ENCODE peak calls at places on chromosomes 13 and 19, in seven cellular contexts. One of them, this sample, is unnamed.
A peak's percentile ranks its signal among the peaks of the same experiment; 100 is the strongest.

GRCh38 chr13:113360446-113360845 is 3.5 kb downstream of the GRTP1 start:
- DNase-seq in right cardiac atrium: no peak
- DNase-seq in mammary epithelial cell: no peak
- DNase-seq in A549: no peak
- DNase-seq in pancreas: peak; percentile 36
- DNase-seq in ascending aorta: peak; percentile 38
- DNase-seq in heart left ventricle: no peak
- DNase-seq in this sample: no peak

GRCh38 chr19:55647732-55648656 is at the start of gene CCDC106:
- DNase-seq in right cardiac atrium: peak; percentile 91
- DNase-seq in mammary epithelial cell: peak; percentile 27
- DNase-seq in A549: peak; percentile 77
- DNase-seq in pancreas: peak; percentile 79
- DNase-seq in ascending aorta: peak; percentile 81
- DNase-seq in heart left ventricle: peak; percentile 79
- DNase-seq in this sample: peak; percentile 61

GRCh38 chr13:100090861-100091260 is 2.0 kb downstream of the PCCA start:
- DNase-seq in right cardiac atrium: no peak
- DNase-seq in mammary epithelial cell: no peak
- DNase-seq in A549: no peak
- DNase-seq in pancreas: no peak
- DNase-seq in ascending aorta: no peak
- DNase-seq in heart left ventricle: no peak
- DNase-seq in this sample: no peak

GRCh38 chr13:93244141-93244917 is 17.7 kb downstream of the GPC6 start:
- DNase-seq in right cardiac atrium: peak; percentile 37
- DNase-seq in mammary epithelial cell: peak; percentile 63
- DNase-seq in A549: no peak
- DNase-seq in pancreas: no peak
- DNase-seq in ascending aorta: peak; percentile 65
- DNase-seq in heart left ventricle: no peak
- DNase-seq in this sample: no peak

GRCh38 chr13:42847891-42848663 is 66.7 kb downstream of the FAM216B start:
- DNase-seq in right cardiac atrium: no peak
- DNase-seq in mammary epithelial cell: no peak
- DNase-seq in A549: no peak
- DNase-seq in pancreas: no peak
- DNase-seq in ascending aorta: no peak
- DNase-seq in heart left ventricle: no peak
- DNase-seq in this sample: no peak

GRCh38 chr19:19027228-19027627 is 6.1 kb downstream of the SUGP2 start:
- DNase-seq in right cardiac atrium: no peak
- DNase-seq in mammary epithelial cell: no peak
- DNase-seq in A549: no peak
- DNase-seq in pancreas: no peak
- DNase-seq in ascending aorta: no peak
- DNase-seq in heart left ventricle: no peak
- DNase-seq in this sample: no peak

GRCh38 chr13:102707465-102707864 is 12.6 kb upstream of the METTL21C start:
- DNase-seq in right cardiac atrium: no peak
- DNase-seq in mammary epithelial cell: peak; percentile 90
- DNase-seq in A549: peak; percentile 8
- DNase-seq in pancreas: no peak
- DNase-seq in ascending aorta: no peak
- DNase-seq in heart left ventricle: no peak
- DNase-seq in this sample: no peak

GRCh38 chr19:19054939-19055440 is 8.8 kb upstream of the SLC25A42 start:
- DNase-seq in right cardiac atrium: peak; percentile 37
- DNase-seq in mammary epithelial cell: no peak
- DNase-seq in A549: no peak
- DNase-seq in pancreas: no peak
- DNase-seq in ascending aorta: no peak
- DNase-seq in heart left ventricle: no peak
- DNase-seq in this sample: no peak

GRCh38 chr13:64778002-64778401 is 2452.1 kb downstream of the PCDH9 start:
- DNase-seq in right cardiac atrium: no peak
- DNase-seq in mammary epithelial cell: no peak
- DNase-seq in A549: no peak
- DNase-seq in pancreas: no peak
- DNase-seq in ascending aorta: no peak
- DNase-seq in heart left ventricle: no peak
- DNase-seq in this sample: no peak

GRCh38 chr13:113860051-113860471 is 3.8 kb downstream of the GAS6 start:
- DNase-seq in right cardiac atrium: no peak
- DNase-seq in mammary epithelial cell: no peak
- DNase-seq in A549: no peak
- DNase-seq in pancreas: peak; percentile 47
- DNase-seq in ascending aorta: no peak
- DNase-seq in heart left ventricle: no peak
- DNase-seq in this sample: no peak

GRCh38 chr13:51620165-51620983 is 36.1 kb downstream of the WDFY2 start:
- DNase-seq in right cardiac atrium: peak; percentile 61
- DNase-seq in mammary epithelial cell: no peak
- DNase-seq in A549: no peak
- DNase-seq in pancreas: no peak
- DNase-seq in ascending aorta: no peak
- DNase-seq in heart left ventricle: peak; percentile 32
- DNase-seq in this sample: no peak

GRCh38 chr19:30116530-30116929 is 174.5 kb downstream of the URI1 start:
- DNase-seq in right cardiac atrium: no peak
- DNase-seq in mammary epithelial cell: no peak
- DNase-seq in A549: no peak
- DNase-seq in pancreas: peak; percentile 3
- DNase-seq in ascending aorta: no peak
- DNase-seq in heart left ventricle: no peak
- DNase-seq in this sample: no peak

GRCh38 chr13:52845766-52846566 is 2.5 kb downstream of the PCDH8 start:
- DNase-seq in right cardiac atrium: peak; percentile 65
- DNase-seq in mammary epithelial cell: no peak
- DNase-seq in A549: no peak
- DNase-seq in pancreas: peak; percentile 67
- DNase-seq in ascending aorta: no peak
- DNase-seq in heart left ventricle: no peak
- DNase-seq in this sample: no peak

GRCh38 chr13:91520952-91521351 is 122.5 kb downstream of the GPC5 start:
- DNase-seq in right cardiac atrium: no peak
- DNase-seq in mammary epithelial cell: no peak
- DNase-seq in A549: no peak
- DNase-seq in pancreas: no peak
- DNase-seq in ascending aorta: no peak
- DNase-seq in heart left ventricle: no peak
- DNase-seq in this sample: no peak

GRCh38 chr19:4831351-4832340 is at the start of gene TICAM1:
- DNase-seq in right cardiac atrium: peak; percentile 92
- DNase-seq in mammary epithelial cell: peak; percentile 91
- DNase-seq in A549: peak; percentile 48
- DNase-seq in pancreas: peak; percentile 87
- DNase-seq in ascending aorta: peak; percentile 83
- DNase-seq in heart left ventricle: peak; percentile 83
- DNase-seq in this sample: peak; percentile 70

GRCh38 chr13:75913925-75914324 is 277.8 kb downstream of the LMO7 start:
- DNase-seq in right cardiac atrium: no peak
- DNase-seq in mammary epithelial cell: no peak
- DNase-seq in A549: no peak
- DNase-seq in pancreas: no peak
- DNase-seq in ascending aorta: no peak
- DNase-seq in heart left ventricle: no peak
- DNase-seq in this sample: no peak

GRCh38 chr19:33040994-33041827 is 23.5 kb downstream of the RHPN2 start:
- DNase-seq in right cardiac atrium: no peak
- DNase-seq in mammary epithelial cell: peak; percentile 15
- DNase-seq in A549: peak; percentile 100
- DNase-seq in pancreas: no peak
- DNase-seq in ascending aorta: no peak
- DNase-seq in heart left ventricle: no peak
- DNase-seq in this sample: no peak

GRCh38 chr13:73133536-73133935 is 74.7 kb downstream of the KLF5 start:
- DNase-seq in right cardiac atrium: no peak
- DNase-seq in mammary epithelial cell: peak; percentile 72
- DNase-seq in A549: peak; percentile 34
- DNase-seq in pancreas: no peak
- DNase-seq in ascending aorta: no peak
- DNase-seq in heart left ventricle: no peak
- DNase-seq in this sample: no peak

GRCh38 chr19:5170329-5170745 is 170.3 kb downstream of the PTPRS start:
- DNase-seq in right cardiac atrium: peak; percentile 75
- DNase-seq in mammary epithelial cell: no peak
- DNase-seq in A549: no peak
- DNase-seq in pancreas: no peak
- DNase-seq in ascending aorta: no peak
- DNase-seq in heart left ventricle: no peak
- DNase-seq in this sample: peak; percentile 36

GRCh38 chr13:52010890-52011689 is at the start of gene ATP7B:
- DNase-seq in right cardiac atrium: peak; percentile 59
- DNase-seq in mammary epithelial cell: no peak
- DNase-seq in A549: peak; percentile 31
- DNase-seq in pancreas: no peak
- DNase-seq in ascending aorta: peak; percentile 66
- DNase-seq in heart left ventricle: peak; percentile 22
- DNase-seq in this sample: no peak

GRCh38 chr19:39531834-39532232 is 819 bp downstream of the EID2B start:
- DNase-seq in right cardiac atrium: no peak
- DNase-seq in mammary epithelial cell: no peak
- DNase-seq in A549: no peak
- DNase-seq in pancreas: no peak
- DNase-seq in ascending aorta: no peak
- DNase-seq in heart left ventricle: no peak
- DNase-seq in this sample: no peak

DNA sequence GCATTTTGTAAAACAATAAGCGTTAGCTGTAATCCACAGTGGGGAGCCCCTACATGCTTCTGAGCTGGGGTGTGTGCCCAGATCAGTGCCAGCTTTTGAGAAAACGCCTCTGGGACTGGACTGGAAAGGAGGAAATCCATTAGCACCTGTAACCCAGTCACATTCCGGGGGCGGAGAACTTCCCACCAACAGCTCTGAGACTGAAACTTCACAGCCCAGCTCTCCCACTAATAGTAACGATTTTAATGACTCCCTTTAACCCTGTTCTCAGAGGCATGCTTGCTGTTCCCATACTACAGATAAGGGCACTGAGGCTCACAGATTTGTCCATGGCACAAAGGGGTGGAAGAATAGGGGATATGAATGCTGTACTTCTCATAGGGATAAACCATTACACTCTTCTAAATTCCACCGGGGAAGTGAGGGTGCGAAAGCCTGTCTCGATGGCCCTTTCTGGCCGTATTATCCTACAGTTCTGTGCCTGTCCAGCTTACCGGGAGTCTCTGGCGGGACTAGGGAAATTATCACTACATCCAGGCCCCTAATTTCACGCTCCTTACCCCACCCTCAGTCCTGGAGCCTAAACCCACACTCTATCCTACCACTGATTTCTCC is 815 bp downstream of the FBXO46 start:
- DNase-seq in right cardiac atrium: no peak
- DNase-seq in mammary epithelial cell: peak; percentile 55
- DNase-seq in A549: no peak
- DNase-seq in pancreas: no peak
- DNase-seq in ascending aorta: no peak
- DNase-seq in heart left ventricle: no peak
- DNase-seq in this sample: no peak
- H3K27ac ChIP-seq in right cardiac atrium: no peak overlapping the region
- H3K27ac ChIP-seq in mammary epithelial cell: peak overlapping the region; percentile 64
- H3K27ac ChIP-seq in A549: peak overlapping the region; percentile 95
- H3K27ac ChIP-seq in pancreas: no peak overlapping the region
- H3K27ac ChIP-seq in ascending aorta: peak overlapping the region; percentile 48
- H3K27ac ChIP-seq in heart left ventricle: no peak overlapping the region
- H3K27ac ChIP-seq in this sample: peak overlapping the region; percentile 34

DNA sequence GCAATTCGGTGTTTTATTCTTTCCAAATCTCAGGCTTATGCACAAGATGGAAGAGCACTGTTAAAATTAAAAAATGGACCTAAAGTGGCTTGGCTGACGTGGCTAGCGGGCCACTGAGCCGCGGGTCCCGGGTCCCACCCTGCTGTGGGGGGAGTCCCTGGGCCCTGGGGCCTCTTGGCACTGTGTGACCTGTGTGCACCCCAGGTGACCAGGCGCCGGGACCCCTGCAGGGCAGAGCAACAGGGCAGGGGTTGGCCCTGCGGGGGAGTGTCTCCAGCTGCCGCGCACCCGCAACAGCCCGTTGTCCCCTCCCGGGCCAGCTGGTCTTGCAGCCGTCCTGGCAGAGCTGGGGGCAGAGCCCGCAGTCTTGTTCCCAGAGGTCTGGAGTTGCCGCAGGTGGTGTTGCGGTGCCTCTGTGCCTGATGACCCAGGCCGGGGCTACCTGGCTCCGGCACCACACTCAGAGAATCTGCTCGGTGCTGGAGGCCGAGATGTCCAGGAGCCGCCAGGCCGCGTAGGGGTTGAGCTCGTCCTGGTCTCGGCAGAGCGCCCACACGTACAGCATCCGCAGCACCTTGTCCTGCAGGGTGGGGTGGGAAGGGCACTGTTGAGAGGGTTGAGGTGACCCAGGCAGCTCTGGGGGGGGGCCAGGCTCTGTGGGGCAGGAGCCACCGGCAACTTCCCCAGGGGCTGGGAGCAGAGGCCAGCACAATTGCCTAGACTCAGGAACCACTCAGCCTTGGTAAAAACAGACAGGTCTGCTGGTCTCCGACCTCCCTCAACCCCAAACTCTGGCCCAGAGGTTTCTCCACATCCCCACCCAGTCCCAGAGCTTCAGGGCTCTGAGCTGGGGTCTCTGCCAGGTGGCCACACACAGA is 1.0 kb upstream of the CTXN1 start:
- DNase-seq in right cardiac atrium: no peak
- DNase-seq in mammary epithelial cell: no peak
- DNase-seq in A549: no peak
- DNase-seq in pancreas: no peak
- DNase-seq in ascending aorta: no peak
- DNase-seq in heart left ventricle: no peak
- DNase-seq in this sample: no peak
- H3K27ac ChIP-seq in right cardiac atrium: no peak overlapping the region
- H3K27ac ChIP-seq in mammary epithelial cell: no peak overlapping the region
- H3K27ac ChIP-seq in A549: peak overlapping the region; percentile 92
- H3K27ac ChIP-seq in pancreas: no peak overlapping the region
- H3K27ac ChIP-seq in ascending aorta: peak overlapping the region; percentile 93
- H3K27ac ChIP-seq in heart left ventricle: no peak overlapping the region
- H3K27ac ChIP-seq in this sample: no peak overlapping the region

GRCh38 chr19:14127929-14128509 is 8.4 kb downstream of the ASF1B start:
- DNase-seq in right cardiac atrium: no peak
- DNase-seq in mammary epithelial cell: no peak
- DNase-seq in A549: no peak
- DNase-seq in pancreas: no peak
- DNase-seq in ascending aorta: no peak
- DNase-seq in heart left ventricle: peak; percentile 47
- DNase-seq in this sample: no peak
- H3K27ac ChIP-seq in right cardiac atrium: peak overlapping the region; percentile 56
- H3K27ac ChIP-seq in mammary epithelial cell: no peak overlapping the region
- H3K27ac ChIP-seq in A549: no peak overlapping the region
- H3K27ac ChIP-seq in pancreas: no peak overlapping the region
- H3K27ac ChIP-seq in ascending aorta: no peak overlapping the region
- H3K27ac ChIP-seq in heart left ventricle: peak overlapping the region; percentile 72
- H3K27ac ChIP-seq in this sample: peak overlapping the region; percentile 23

DNA sequence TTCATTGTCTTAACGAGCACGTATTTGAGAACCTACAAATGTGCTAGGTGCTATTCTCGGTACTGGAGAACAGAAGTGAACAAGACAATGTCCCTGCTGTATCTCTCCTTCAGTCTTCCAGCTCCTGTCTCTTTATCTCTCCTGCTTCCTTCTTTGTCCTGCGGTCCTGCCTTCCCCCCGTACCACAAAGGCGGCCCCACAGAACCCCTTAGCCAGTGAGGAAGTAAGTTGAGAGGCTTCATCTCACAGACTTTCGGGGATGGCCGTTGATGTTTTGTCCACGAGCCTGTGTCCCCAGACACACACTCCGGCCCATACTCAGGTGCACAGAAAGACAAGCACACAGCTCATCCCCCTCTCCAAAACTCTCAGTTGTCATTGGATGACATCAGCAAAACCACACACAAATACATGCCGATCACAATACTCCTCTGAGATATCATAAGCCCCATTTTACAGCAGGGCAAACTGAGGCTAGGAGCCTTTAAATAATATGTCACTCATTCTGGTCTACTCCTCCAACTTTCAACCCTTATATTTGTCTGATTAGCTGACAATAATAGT is 499 bp upstream of the SWSAP1 start:
- DNase-seq in right cardiac atrium: no peak
- DNase-seq in mammary epithelial cell: no peak
- DNase-seq in A549: no peak
- DNase-seq in pancreas: no peak
- DNase-seq in ascending aorta: no peak
- DNase-seq in heart left ventricle: no peak
- DNase-seq in this sample: no peak
- H3K27ac ChIP-seq in right cardiac atrium: peak overlapping the region; percentile 14
- H3K27ac ChIP-seq in mammary epithelial cell: peak overlapping the region; percentile 77
- H3K27ac ChIP-seq in A549: peak overlapping the region; percentile 92
- H3K27ac ChIP-seq in pancreas: peak overlapping the region; percentile 93
- H3K27ac ChIP-seq in ascending aorta: peak overlapping the region; percentile 94
- H3K27ac ChIP-seq in heart left ventricle: peak overlapping the region; percentile 95
- H3K27ac ChIP-seq in this sample: no peak overlapping the region

This sample was measured in lung.